ENCODE peak calls at places on chromosomes 5 and 9, in four cellular contexts. N is H1, C is K562, F is GM12878. H is an unnamed sample.

GRCh38 chr5:60366489-60366888 is 333.5 kb downstream of the DEPDC1B start:
- DNase-seq in N (no peak), C (no peak), F (no peak), H (no peak)

GRCh38 chr9:105039180-105039799 is 111.3 kb upstream of the ABCA1 start:
- DNase-seq in N (no peak), C (no peak), F (no peak), H (no peak)

GRCh38 chr5:1881273-1881586 is 1.5 kb downstream of the IRX4 start:
- DNase-seq in N (peak), C (peak), F (no peak), H (no peak)

GRCh38 chr5:84361572-84361971 is 23.1 kb downstream of the EDIL3 start:
- DNase-seq in N (no peak), C (no peak), F (no peak), H (peak)

GRCh38 chr5:116576043-116576713 is 1.6 kb upstream of the SEMA6A start:
- DNase-seq in N (peak), C (peak), F (no peak), H (peak)

GRCh38 chr9:83451308-83451707 is 86.9 kb downstream of the FRMD3 start:
- DNase-seq in N (no peak), C (no peak), F (no peak), H (no peak)

GRCh38 chr9:15642369-15642962 is 89.6 kb downstream of the CCDC171 start:
- DNase-seq in N (no peak), C (peak), F (no peak), H (peak)

GRCh38 chr9:108834959-108835696 is 20.7 kb downstream of the ACTL7B start:
- DNase-seq in N (no peak), C (no peak), F (no peak), H (no peak)

GRCh38 chr5:153404747-153405146 is 85.7 kb upstream of the GRIA1 start:
- DNase-seq in N (no peak), C (no peak), F (no peak), H (no peak)

GRCh38 chr9:4293293-4293931 is 6.5 kb downstream of the GLIS3 start:
- DNase-seq in N (no peak), C (no peak), F (no peak), H (peak)

GRCh38 chr5:66949066-66949465 is 247.5 kb downstream of the CD180 start:
- DNase-seq in N (no peak), C (no peak), F (no peak), H (no peak)

GRCh38 chr5:154331267-154331666 is 114.5 kb upstream of the SAP30L start:
- DNase-seq in N (no peak), C (peak), F (no peak), H (no peak)

GRCh38 chr5:179148703-179149170 is 88.6 kb downstream of the ZNF354C start:
- DNase-seq in N (no peak), C (no peak), F (no peak), H (no peak)

GRCh38 chr5:430214-430925 is 12.6 kb upstream of the EXOC3 start:
- DNase-seq in N (no peak), C (no peak), F (no peak), H (no peak)
- TF ChIP-seq USF2 in N (no peak), C (no peak), F (no peak), H (no peak)

DNA sequence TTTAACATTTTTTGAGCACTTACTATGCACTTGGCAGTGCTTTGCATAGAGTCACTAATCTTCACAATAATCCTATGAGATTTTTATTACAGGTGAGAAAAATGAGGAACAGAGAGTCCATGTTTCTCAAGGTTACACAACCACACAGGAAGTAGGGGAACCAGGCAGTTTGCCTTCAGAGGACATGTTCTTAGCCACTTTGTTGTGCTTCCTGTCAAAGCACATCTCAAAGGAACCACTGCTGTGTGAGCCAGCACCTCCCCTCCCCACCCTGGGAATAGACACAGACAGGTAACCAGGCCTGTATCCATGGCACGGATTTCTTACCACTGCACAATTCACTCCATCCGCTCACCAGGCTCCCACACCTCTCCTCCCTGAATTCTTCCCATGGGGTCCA is 6.3 kb upstream of the DNAJB5 start:
- DNase-seq in N (no peak), C (no peak), F (peak), H (no peak)
- TF ChIP-seq CHD1 in N (no peak), C (no peak), F (no peak), H (no peak)

GRCh38 chr9:85743290-85744128 is 1.8 kb upstream of the AGTPBP1 start:
- DNase-seq in N (no peak), C (peak), F (no peak), H (peak)

GRCh38 chr9:85740821-85741111 is 988 bp downstream of the AGTPBP1 start:
- DNase-seq in N (no peak), C (no peak), F (no peak), H (peak)

GRCh38 chr9:85741112-85741874 is 461 bp downstream of the AGTPBP1 start:
- DNase-seq in N (peak), C (peak), F (no peak), H (peak)

GRCh38 chr9:85741875-85742629 is at the start of gene AGTPBP1:
- DNase-seq in N (peak), C (peak), F (peak), H (peak)

GRCh38 chr9:85742630-85742928 is 825 bp upstream of the AGTPBP1 start:
- DNase-seq in N (no peak), C (no peak), F (no peak), H (peak)
- TF ChIP-seq USF2 in N (no peak), C (no peak), F (no peak), H (no peak)

GRCh38 chr9:99918134-99918533 is 11.7 kb downstream of the STX17 start:
- DNase-seq in N (no peak), C (no peak), F (no peak), H (no peak)

GRCh38 chr9:99925542-99925941 is 19.1 kb downstream of the STX17 start:
- DNase-seq in N (no peak), C (no peak), F (no peak), H (no peak)

GRCh38 chr9:99919930-99920329 is 13.5 kb downstream of the STX17 start:
- DNase-seq in N (no peak), C (no peak), F (no peak), H (no peak)

GRCh38 chr9:99922711-99923030 is 16.2 kb downstream of the STX17 start:
- DNase-seq in N (no peak), C (no peak), F (no peak), H (no peak)

GRCh38 chr9:99921875-99922710 is 15.6 kb downstream of the STX17 start:
- DNase-seq in N (no peak), C (peak), F (no peak), H (no peak)
- TF ChIP-seq CHD1 in N (no peak), C (no peak), F (no peak), H (no peak)

DNA sequence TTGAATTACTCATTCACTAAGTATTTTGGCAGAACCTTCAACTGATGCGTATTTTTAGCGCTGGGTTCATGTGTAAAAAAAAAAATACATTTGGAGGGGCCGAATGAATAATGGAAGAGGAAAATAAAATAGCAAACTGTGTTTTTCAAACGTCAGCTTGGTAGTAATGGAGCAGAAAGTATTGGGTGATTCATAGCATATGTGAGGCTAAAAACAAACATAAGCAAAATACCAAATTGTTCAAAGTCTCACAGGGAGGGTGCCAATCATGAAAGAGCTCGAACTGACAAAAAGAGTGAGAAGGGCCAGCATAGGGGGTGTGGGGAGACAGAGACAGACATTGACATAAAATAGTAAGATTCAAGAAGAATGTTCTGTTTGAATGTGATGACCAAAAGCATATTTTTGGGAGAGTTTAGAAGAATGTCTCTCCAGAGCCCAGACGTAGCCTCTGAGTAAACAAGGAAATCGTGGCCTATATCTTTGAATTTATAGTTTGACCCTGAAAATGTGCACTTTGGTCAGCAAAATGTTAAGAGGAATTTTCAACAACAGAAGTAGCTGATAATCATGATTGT is 174.9 kb upstream of the HMHB1 start:
- DNase-seq in N (no peak), C (no peak), F (no peak), H (peak)
- TF ChIP-seq USF2 in N (no peak), C (no peak), F (no peak), H (no peak)

GRCh38 chr5:103919526-103919925 is 356.9 kb upstream of the NUDT12 start:
- DNase-seq in N (no peak), C (no peak), F (no peak), H (no peak)
- TF ChIP-seq CHD1 in N (no peak), C (no peak), F (no peak), H (no peak)

GRCh38 chr9:117205806-117206205 is 209.1 kb downstream of the ASTN2 start:
- DNase-seq in N (no peak), C (no peak), F (no peak), H (peak)
- TF ChIP-seq USF2 in N (no peak), C (no peak), F (no peak), H (no peak)

GRCh38 chr5:129099184-129099570 is 4.6 kb downstream of the ISOC1 start:
- DNase-seq in N (no peak), C (peak), F (no peak), H (peak)

GRCh38 chr5:129101794-129102193 is 7.2 kb downstream of the ISOC1 start:
- DNase-seq in N (no peak), C (no peak), F (no peak), H (no peak)

GRCh38 chr5:129097498-129098296 is 3.1 kb downstream of the ISOC1 start:
- DNase-seq in N (no peak), C (no peak), F (no peak), H (no peak)

GRCh38 chr5:129096382-129096991 is 1.9 kb downstream of the ISOC1 start:
- DNase-seq in N (no peak), C (peak), F (no peak), H (no peak)

GRCh38 chr5:129098488-129099183 is 4.1 kb downstream of the ISOC1 start:
- DNase-seq in N (no peak), C (peak), F (no peak), H (no peak)
- TF ChIP-seq CHD1 in N (no peak), C (no peak), F (no peak), H (no peak)